ENCODE peak calls at places on chromosomes 3 and 15, in five cellular contexts. S is HL-60, U is pancreas, D is activated B cell treated with CpG ODN at 0.5 μM for 24 hours, M is cardiac muscle cell. A is an unnamed sample.

GRCh38 chr3:158768361-158768787 is 33.5 kb upstream of the MFSD1 start:
- DNase-seq in S (no peak), U (peak), D (no peak), M (peak), A (no peak)

GRCh38 chr15:48954538-48954937 is 9.2 kb downstream of the SHC4 start:
- DNase-seq in D (no peak), M (no peak), U (no peak), S (no peak), A (no peak)

GRCh38 chr15:90957791-90958190 is 3.1 kb downstream of the RCCD1 start:
- DNase-seq in D (no peak), M (no peak), S (no peak), U (no peak), A (no peak)

GRCh38 chr3:15055019-15055557 is 10.0 kb downstream of the MRPS25 start:
- DNase-seq in D (peak), M (no peak), U (no peak), S (no peak), A (peak)

GRCh38 chr3:52366527-52366926 is 50.4 kb downstream of the DNAH1 start:
- DNase-seq in D (no peak), U (no peak), M (no peak), S (no peak), A (no peak)

GRCh38 chr3:57097536-57097935 is 37.1 kb downstream of the SPATA12 start:
- DNase-seq in U (no peak), S (no peak), D (no peak), M (no peak), A (no peak)

GRCh38 chr3:172557515-172558220 is 34.4 kb upstream of the TNFSF10 start:
- DNase-seq in U (no peak), D (no peak), M (no peak), S (no peak), A (no peak)

GRCh38 chr3:109532257-109533216 is 195.2 kb upstream of the DPPA4 start:
- DNase-seq in M (peak), D (no peak), U (no peak), S (peak), A (no peak)

GRCh38 chr3:195582947-195583346 is 793 bp downstream of the APOD start:
- DNase-seq in D (no peak), M (no peak), U (no peak), S (no peak), A (no peak)

GRCh38 chr3:37944243-37944955 is 46.2 kb upstream of the VILL start:
- DNase-seq in D (no peak), M (no peak), U (no peak), S (no peak), A (no peak)

GRCh38 chr3:167716920-167717319 is 17.8 kb downstream of the PDCD10 start:
- DNase-seq in D (no peak), U (no peak), M (no peak), S (no peak), A (no peak)

GRCh38 chr3:12946134-12946533 is 104.8 kb upstream of the RPL32 start:
- DNase-seq in M (no peak), S (no peak), U (no peak), D (no peak), A (no peak)

GRCh38 chr3:185824051-185824466 is 783 bp downstream of the IGF2BP2 start:
- DNase-seq in S (no peak), M (peak), D (peak), U (peak), A (peak)

GRCh38 chr15:28912422-28912821 is 26.6 kb downstream of the APBA2 start:
- DNase-seq in D (no peak), M (no peak), S (no peak), U (no peak), A (no peak)

GRCh38 chr3:155853214-155854146 is 747 bp downstream of the SLC33A1 start:
- DNase-seq in S (peak), D (no peak), M (peak), U (no peak), A (peak)

GRCh38 chr3:129525341-129525968 is 3.0 kb upstream of the RHO start:
- DNase-seq in S (no peak), M (no peak), U (no peak), D (no peak), A (no peak)

GRCh38 chr15:72532991-72533601 is 59.0 kb downstream of the ARIH1 start:
- DNase-seq in M (no peak), S (no peak), U (no peak), D (no peak), A (no peak)

GRCh38 chr3:150970665-150971327 is 1.7 kb downstream of the CLRN1 start:
- DNase-seq in M (no peak), D (no peak), S (no peak), U (no peak), A (no peak)

GRCh38 chr3:176431073-176431472 is 766.2 kb downstream of the TBL1XR1 start:
- DNase-seq in S (no peak), D (no peak), U (no peak), M (no peak), A (no peak)

GRCh38 chr3:54527953-54528352 is 399.9 kb downstream of the LRTM1 start:
- DNase-seq in U (no peak), D (no peak), M (no peak), S (no peak), A (no peak)

GRCh38 chr3:77254967-77255831 is 215.3 kb downstream of the ROBO2 start:
- DNase-seq in D (no peak), U (no peak), M (peak), S (peak), A (no peak)

GRCh38 chr3:37861540-37862051 is at the start of gene CTDSPL:
- DNase-seq in M (peak), D (no peak), U (peak), S (no peak), A (no peak)

GRCh38 chr15:76058714-76059319 is 968 bp upstream of the TMEM266 start:
- DNase-seq in D (no peak), S (peak), U (no peak), M (peak), A (no peak)

GRCh38 chr3:126147932-126148683 is 32.3 kb downstream of the ALDH1L1 start:
- DNase-seq in U (no peak), D (no peak), M (no peak), S (no peak), A (no peak)

GRCh38 chr15:95247068-95247984 is 1016.0 kb downstream of the MCTP2 start:
- DNase-seq in S (no peak), U (no peak), M (no peak), D (no peak), A (no peak)

GRCh38 chr3:121295966-121296365 is 249.8 kb downstream of the POLQ start:
- DNase-seq in D (no peak), M (no peak), S (no peak), U (no peak), A (no peak)

GRCh38 chr3:43162573-43163084 is 56.8 kb upstream of the POMGNT2 start:
- DNase-seq in M (no peak), U (no peak), S (no peak), D (no peak), A (no peak)

GRCh38 chr15:91694131-91694828 is 159.2 kb upstream of the SLCO3A1 start:
- DNase-seq in U (no peak), M (peak), D (no peak), S (no peak), A (no peak)

GRCh38 chr3:99783009-99783573 is 34.6 kb upstream of the CMSS1 start:
- DNase-seq in S (no peak), D (no peak), U (no peak), M (no peak), A (no peak)

GRCh38 chr15:45091581-45091980 is 22.4 kb downstream of the DUOX2 start:
- DNase-seq in S (no peak), M (no peak), U (no peak), D (no peak), A (no peak)

GRCh38 chr3:127410137-127410488 is 122.3 kb upstream of the PRR20G start:
- DNase-seq in U (no peak), S (no peak), M (no peak), D (no peak), A (no peak)

GRCh38 chr3:52872245-52872644 is 25.1 kb downstream of the STIMATE start:
- DNase-seq in U (no peak), S (peak), D (no peak), M (no peak), A (no peak)

GRCh38 chr15:55485273-55485672 is 22.8 kb downstream of the DNAAF4 start:
- DNase-seq in U (no peak), S (no peak), M (no peak), D (no peak), A (no peak)

GRCh38 chr3:147318900-147319299 is 87.4 kb downstream of the ZIC4 start:
- DNase-seq in S (no peak), U (no peak), D (no peak), M (peak), A (no peak)

GRCh38 chr15:62850791-62851291 is 191.7 kb upstream of the TPM1 start:
- DNase-seq in M (peak), S (no peak), D (no peak), U (no peak), A (no peak)

GRCh38 chr15:78715439-78715838 is 74.4 kb upstream of the CHRNB4 start:
- DNase-seq in D (no peak), M (no peak), U (no peak), S (no peak), A (no peak)

GRCh38 chr3:81760215-81760614 is 1.2 kb downstream of the GBE1 start:
- DNase-seq in M (no peak), D (no peak), S (no peak), U (no peak), A (no peak)

GRCh38 chr15:93515256-93516044 is 426.4 kb upstream of the RGMA start:
- DNase-seq in S (no peak), D (no peak), M (no peak), U (no peak), A (no peak)

GRCh38 chr3:29516164-29516563 is 235.3 kb downstream of the RBMS3 start:
- DNase-seq in U (no peak), S (no peak), M (no peak), D (no peak), A (no peak)

GRCh38 chr3:29513236-29513635 is 232.4 kb downstream of the RBMS3 start:
- DNase-seq in D (no peak), U (no peak), M (no peak), S (no peak), A (no peak)

GRCh38 chr3:29514170-29514569 is 233.3 kb downstream of the RBMS3 start:
- DNase-seq in M (no peak), S (no peak), D (no peak), U (no peak), A (no peak)

GRCh38 chr3:29515451-29515850 is 234.6 kb downstream of the RBMS3 start:
- DNase-seq in S (no peak), D (no peak), U (no peak), M (no peak), A (no peak)

GRCh38 chr3:29514912-29515311 is 234.0 kb downstream of the RBMS3 start:
- DNase-seq in U (no peak), S (no peak), D (no peak), M (peak), A (no peak)
- TF ChIP-seq CTCF in U (no peak), S (no peak), D (no peak), M (no peak), A (no peak)

GRCh38 chr3:184018424-184018973 is 815 bp upstream of the ABCC5 start:
- DNase-seq in S (no peak), U (no peak), M (no peak), D (no peak), A (no peak)

GRCh38 chr3:184015381-184016019 is 2.2 kb downstream of the ABCC5 start:
- DNase-seq in U (no peak), M (peak), D (no peak), S (no peak), A (no peak)

GRCh38 chr3:184016820-184017671 is 638 bp downstream of the ABCC5 start:
- DNase-seq in M (peak), D (peak), U (peak), S (peak), A (no peak)

GRCh38 chr3:184016169-184016570 is 1.5 kb downstream of the ABCC5 start:
- DNase-seq in U (no peak), D (no peak), M (peak), S (no peak), A (no peak)

DNA sequence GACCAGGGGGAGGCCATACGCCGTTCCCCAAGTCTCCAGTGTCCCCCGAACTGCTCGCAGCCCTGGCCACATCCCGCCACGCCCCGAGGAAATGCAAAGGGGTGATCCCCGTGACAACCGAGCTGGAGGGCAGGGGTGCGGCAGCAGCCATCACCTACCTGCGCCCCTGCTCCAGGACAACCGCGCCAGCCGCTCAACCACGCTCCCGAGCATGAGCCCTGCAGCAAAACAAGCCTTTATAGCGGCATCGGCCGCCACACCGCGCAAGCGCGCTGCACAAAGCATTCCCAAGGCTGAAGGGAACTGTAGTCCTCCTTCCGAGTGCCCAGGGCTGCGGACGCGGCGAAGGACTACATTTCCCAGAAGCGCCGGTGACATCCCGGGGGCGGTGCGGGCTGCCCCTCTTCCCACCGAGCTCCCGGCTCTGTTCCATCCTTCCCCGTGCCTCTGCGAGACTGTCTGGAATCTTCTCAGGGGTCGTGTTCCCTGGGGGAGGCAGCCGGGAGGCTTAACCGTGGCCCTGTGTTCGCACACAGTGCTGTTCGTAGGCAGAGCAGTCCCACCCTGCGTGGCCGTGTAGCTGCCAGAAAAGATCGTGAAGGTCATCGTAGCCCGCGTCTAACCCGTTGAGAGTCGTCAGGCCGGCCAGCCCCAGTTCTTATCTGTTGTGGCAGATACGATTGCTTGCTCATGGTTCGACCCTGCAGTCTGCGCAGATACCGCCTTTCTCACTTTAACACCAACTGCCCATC is at the start of gene ABCC5:
- DNase-seq in S (peak), M (peak), U (peak), D (peak), A (peak)
- TF ChIP-seq CTCF in S (no peak), M (peak), U (peak), D (peak), A (peak)

GRCh38 chr15:23645379-23646164 is 2.1 kb downstream of the MAGEL2 start:
- DNase-seq in D (no peak), U (no peak), M (peak), S (no peak), A (no peak)
- TF ChIP-seq CTCF in D (no peak), U (no peak), M (no peak), S (no peak), A (no peak)

GRCh38 chr3:45066109-45066801 is 40.2 kb downstream of the CLEC3B start:
- DNase-seq in U (no peak), D (no peak), S (no peak), M (no peak), A (no peak)
- TF ChIP-seq CTCF in U (no peak), D (no peak), S (no peak), M (no peak), A (no peak)

GRCh38 chr15:66768984-66769383 is 66.9 kb downstream of the SMAD6 start:
- DNase-seq in S (no peak), D (no peak), U (no peak), M (no peak), A (no peak)

GRCh38 chr15:66772604-66772966 is 70.5 kb downstream of the SMAD6 start:
- DNase-seq in U (no peak), D (no peak), M (no peak), S (no peak), A (no peak)

GRCh38 chr15:66772967-66773873 is 71.2 kb downstream of the SMAD6 start:
- DNase-seq in D (no peak), U (peak), S (no peak), M (peak), A (no peak)

GRCh38 chr15:66770518-66771350 is 68.7 kb downstream of the SMAD6 start:
- DNase-seq in M (no peak), S (no peak), D (no peak), U (no peak), A (no peak)

GRCh38 chr15:66771351-66771650 is 69.3 kb downstream of the SMAD6 start:
- DNase-seq in U (no peak), S (no peak), M (no peak), D (no peak), A (no peak)
- TF ChIP-seq CTCF in U (no peak), S (no peak), M (no peak), D (no peak), A (no peak)

DNA sequence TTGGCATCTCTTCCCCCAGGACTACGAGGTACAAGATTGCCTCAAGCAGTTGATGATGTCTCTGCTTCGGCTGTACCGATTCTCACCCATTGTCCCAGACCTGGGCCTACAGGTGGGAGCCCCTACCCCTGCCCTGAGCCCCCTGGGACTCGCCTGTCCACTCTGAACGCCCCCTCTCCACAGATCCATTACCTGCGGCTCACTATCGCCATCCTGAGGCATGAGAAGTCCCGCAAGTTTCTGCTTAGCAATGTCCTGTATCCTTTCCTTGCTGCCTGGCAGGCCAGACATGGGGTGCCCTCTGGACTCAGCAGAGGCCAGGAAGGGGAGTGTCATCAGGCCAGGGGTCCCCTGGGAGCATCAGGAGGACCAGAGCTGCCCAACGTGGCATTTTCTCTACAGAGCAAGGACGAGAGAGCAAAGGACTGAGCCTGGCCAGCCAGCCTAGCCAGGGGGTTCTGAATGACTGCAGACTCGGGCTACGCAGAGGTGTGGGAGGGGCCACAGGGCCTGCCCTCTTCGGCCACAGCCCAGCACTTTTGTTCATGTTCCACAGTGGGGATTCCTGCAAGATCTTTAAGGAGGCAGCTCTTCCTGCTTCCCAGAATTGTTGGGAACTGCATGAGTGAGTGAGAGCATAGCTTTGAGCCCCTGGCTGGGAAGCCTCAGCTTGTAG is 11.2 kb downstream of the RNF123 start:
- DNase-seq in M (no peak), U (peak), D (no peak), S (no peak), A (no peak)
- TF ChIP-seq CTCF in M (peak), U (no peak), D (no peak), S (no peak), A (no peak)

A was measured in natural killer cell.